ENCODE peak calls at places on chromosomes 1 and 21, in seven cellular contexts. C is cardiac muscle cell, S is breast epithelium, I is choroid plexus epithelial cell, F is lower leg skin, Z is fibroblast of mammary gland, G is right lobe of liver. X is an unnamed sample.
A peak's percentile ranks its signal among the peaks of the same experiment; 100 is the strongest.

GRCh38 chr1:116019653-116020253 is 43.4 kb downstream of the SLC22A15 start:
- DNase-seq in C (no peak), S (no peak), I (no peak), F (no peak), Z (no peak), G (no peak), X (no peak)

GRCh38 chr1:174800951-174801350 is 198.8 kb upstream of the CACYBP start:
- DNase-seq in C (no peak), S (no peak), I (no peak), F (no peak), Z (no peak), G (no peak), X (no peak)

GRCh38 chr1:184061396-184062003 is 10.0 kb downstream of the TSEN15 start:
- DNase-seq in C (peak; percentile 55), S (no peak), I (peak; percentile 96), F (no peak), Z (peak; percentile 18), G (no peak), X (no peak)

GRCh38 chr1:170513138-170513537 is 18.8 kb upstream of the GORAB start:
- DNase-seq in C (no peak), S (no peak), I (no peak), F (no peak), Z (no peak), G (no peak), X (no peak)

GRCh38 chr1:59750612-59751395 is 63.9 kb upstream of the HOOK1 start:
- DNase-seq in C (peak; percentile 86), S (peak; percentile 67), I (peak; percentile 96), F (peak; percentile 89), Z (peak; percentile 97), G (no peak), X (no peak)

GRCh38 chr1:51061231-51061943 is 40.6 kb upstream of the C1orf185 start:
- DNase-seq in C (no peak), S (no peak), I (peak; percentile 14), F (no peak), Z (no peak), G (no peak), X (no peak)

GRCh38 chr1:66546045-66546810 is 12.3 kb downstream of the SGIP1 start:
- DNase-seq in C (no peak), S (no peak), I (no peak), F (no peak), Z (peak; percentile 50), G (no peak), X (no peak)

GRCh38 chr1:18463984-18464664 is 16.6 kb upstream of the KLHDC7A start:
- DNase-seq in C (no peak), S (peak; percentile 50), I (no peak), F (no peak), Z (no peak), G (peak; percentile 70), X (peak; percentile 75)

GRCh38 chr1:201374376-201374775 is 3.1 kb downstream of the TNNT2 start:
- DNase-seq in C (no peak), S (no peak), I (no peak), F (no peak), Z (no peak), G (no peak), X (no peak)

GRCh38 chr1:28510350-28511223 is 4.7 kb downstream of the RCC1 start:
- DNase-seq in C (peak; percentile 61), S (no peak), I (peak; percentile 55), F (no peak), Z (peak; percentile 64), G (no peak), X (no peak)

GRCh38 chr1:223183268-223183862 is 40.3 kb upstream of the TLR5 start:
- DNase-seq in C (no peak), S (no peak), I (no peak), F (no peak), Z (peak; percentile 41), G (no peak), X (no peak)

GRCh38 chr1:20486457-20487235 is 636 bp upstream of the CAMK2N1 start:
- DNase-seq in C (peak; percentile 76), S (peak; percentile 69), I (no peak), F (peak; percentile 91), Z (peak; percentile 64), G (peak; percentile 78), X (peak; percentile 52)

GRCh38 chr21:44517175-44517899 is 22.7 kb downstream of the KRTAP10-1 start:
- DNase-seq in C (no peak), S (no peak), I (peak; percentile 47), F (no peak), Z (peak; percentile 45), G (peak; percentile 33), X (peak; percentile 75)

GRCh38 chr1:30522031-30523004 is 201.1 kb downstream of the MATN1 start:
- DNase-seq in C (peak; percentile 96), S (peak; percentile 28), I (peak; percentile 52), F (peak; percentile 94), Z (peak; percentile 86), G (peak; percentile 70), X (no peak)

GRCh38 chr1:223019236-223019635 is 123.8 kb downstream of the TLR5 start:
- DNase-seq in C (no peak), S (no peak), I (no peak), F (no peak), Z (no peak), G (no peak), X (no peak)

GRCh38 chr1:42164551-42165420 is at the start of gene GUCA2A:
- DNase-seq in C (no peak), S (no peak), I (no peak), F (no peak), Z (no peak), G (no peak), X (no peak)

GRCh38 chr1:236065509-236066005 is 667 bp upstream of the NID1 start:
- DNase-seq in C (no peak), S (no peak), I (no peak), F (no peak), Z (no peak), G (no peak), X (no peak)

GRCh38 chr1:236063551-236063918 is 1.4 kb downstream of the NID1 start:
- DNase-seq in C (no peak), S (no peak), I (no peak), F (no peak), Z (no peak), G (no peak), X (no peak)

GRCh38 chr1:236063919-236064673 is 794 bp downstream of the NID1 start:
- DNase-seq in C (peak; percentile 83), S (peak; percentile 26), I (peak; percentile 76), F (peak; percentile 92), Z (peak; percentile 66), G (peak; percentile 83), X (peak; percentile 79)

GRCh38 chr1:236066054-236066453 is 1.2 kb upstream of the NID1 start:
- DNase-seq in C (peak; percentile 30), S (no peak), I (peak; percentile 35), F (no peak), Z (no peak), G (no peak), X (no peak)

GRCh38 chr1:236064674-236065508 is at the start of gene NID1:
- DNase-seq in C (peak; percentile 89), S (peak; percentile 47), I (peak; percentile 89), F (peak; percentile 96), Z (peak; percentile 81), G (peak; percentile 91), X (peak; percentile 81)
- TF ChIP-seq CTCF in C (peak; percentile 33), S (no peak), I (peak; percentile 28), F (no peak), Z (no peak), G (peak; percentile 38), X (no peak)

DNA sequence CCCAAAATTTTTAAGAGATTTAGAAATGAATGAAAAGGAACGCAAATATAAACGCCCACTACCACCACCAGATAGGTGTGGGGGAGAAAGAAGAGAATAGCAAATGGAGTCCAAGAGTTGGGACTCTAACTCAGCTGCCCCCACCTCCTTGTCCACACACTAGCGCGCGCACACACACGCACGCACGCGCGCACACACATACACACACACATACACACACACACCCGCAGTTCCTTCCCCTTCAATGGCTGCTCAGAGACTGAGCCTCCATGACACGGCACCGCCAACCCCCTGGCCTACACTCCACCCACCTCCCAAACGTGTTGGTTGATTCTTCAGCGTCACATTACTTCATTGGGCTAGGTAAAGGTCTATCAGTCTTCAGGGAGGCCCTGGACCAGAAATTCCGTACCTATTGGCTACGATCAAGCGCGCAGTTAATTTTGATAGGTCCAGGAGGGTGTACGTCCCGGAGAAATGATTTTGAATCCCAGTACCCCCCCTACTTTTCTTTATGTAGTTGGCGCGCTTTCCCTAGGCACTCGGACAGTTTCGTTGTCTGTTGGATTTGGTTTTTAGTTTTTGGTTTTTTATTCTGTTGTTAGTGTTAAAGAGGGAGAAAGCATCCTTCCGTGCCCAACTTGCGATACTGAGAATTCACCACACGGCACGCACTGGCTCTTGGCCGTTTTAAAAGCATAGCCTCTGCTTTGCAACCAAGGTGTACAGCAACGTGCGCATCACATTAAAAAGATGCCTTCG is at the start of gene ANP32E:
- DNase-seq in C (peak; percentile 100), S (peak; percentile 98), I (peak; percentile 100), F (peak; percentile 99), Z (peak; percentile 100), G (peak; percentile 92), X (peak; percentile 96)
- TF ChIP-seq CTCF in C (no peak), S (peak; percentile 11), I (peak; percentile 28), F (no peak), Z (no peak), G (no peak), X (no peak)

GRCh38 chr1:167208624-167208976 is 12.1 kb upstream of the POU2F1 start:
- DNase-seq in C (no peak), S (no peak), I (no peak), F (no peak), Z (no peak), G (no peak), X (no peak)
- TF ChIP-seq CTCF in C (no peak), S (no peak), I (no peak), F (no peak), Z (no peak), G (no peak), X (no peak)

GRCh38 chr21:40165671-40166070 is 298.4 kb downstream of the PCP4 start:
- DNase-seq in C (no peak), S (no peak), I (no peak), F (no peak), Z (no peak), G (no peak), X (no peak)

GRCh38 chr21:40160911-40161310 is 293.7 kb downstream of the PCP4 start:
- DNase-seq in C (no peak), S (no peak), I (no peak), F (no peak), Z (no peak), G (no peak), X (no peak)

GRCh38 chr21:40169971-40170370 is 302.7 kb downstream of the PCP4 start:
- DNase-seq in C (no peak), S (no peak), I (no peak), F (no peak), Z (no peak), G (no peak), X (no peak)

GRCh38 chr21:40165212-40165611 is 298.0 kb downstream of the PCP4 start:
- DNase-seq in C (no peak), S (no peak), I (no peak), F (no peak), Z (no peak), G (no peak), X (no peak)

DNA sequence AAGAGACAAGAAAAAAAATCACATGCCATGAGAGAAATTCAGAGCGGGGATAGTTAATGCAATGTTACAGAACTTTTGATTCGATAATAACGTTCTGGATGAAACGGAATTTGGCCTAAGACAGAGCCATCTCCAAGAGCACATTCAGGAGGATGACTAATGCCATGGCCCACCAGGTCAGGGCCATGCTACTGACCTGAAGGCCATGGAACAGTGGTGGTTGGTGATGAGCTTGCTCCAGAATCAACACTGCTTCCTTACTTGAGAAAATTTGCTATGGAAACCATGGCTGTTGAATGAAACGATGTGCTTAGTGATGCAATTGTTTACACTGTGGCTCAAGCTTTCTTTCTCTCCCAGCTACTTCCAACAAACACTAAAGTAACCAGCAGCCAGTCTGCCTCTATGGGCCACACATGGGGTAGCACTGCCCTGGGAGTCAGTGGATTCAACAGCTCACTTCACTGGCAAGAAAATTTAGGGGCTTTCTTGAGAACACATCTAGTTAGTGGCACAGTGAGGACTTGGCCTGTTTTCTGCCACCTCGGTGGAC is 299.1 kb downstream of the PCP4 start:
- DNase-seq in C (no peak), S (no peak), I (no peak), F (no peak), Z (no peak), G (no peak), X (no peak)
- TF ChIP-seq CTCF in C (no peak), S (no peak), I (no peak), F (no peak), Z (no peak), G (no peak), X (no peak)

X was measured in pancreas.